ENCODE peak calls at places on chromosomes 16 and 17, in four cellular contexts. H is CD4-positive, alpha-beta T cell; E is HFFc6; J is cardiac fibroblast. A is an unnamed sample.

GRCh38 chr16:63008688-63009087 is 972.5 kb upstream of the CDH8 start:
- DNase-seq in H (no peak), E (no peak), J (no peak), A (no peak)

GRCh38 chr17:77786090-77786489 is 172.4 kb upstream of the TNRC6C start:
- DNase-seq in H (no peak), E (no peak), J (no peak), A (no peak)

GRCh38 chr17:17103160-17103559 is 60.9 kb downstream of the MPRIP start:
- DNase-seq in H (no peak), E (no peak), J (no peak), A (no peak)

GRCh38 chr17:35709874-35710273 is 21.6 kb upstream of the RASL10B start:
- DNase-seq in H (no peak), E (no peak), J (peak; percentile 31), A (no peak)

GRCh38 chr17:40448213-40448638 is 5.0 kb downstream of the IGFBP4 start:
- DNase-seq in H (no peak), E (no peak), J (peak; percentile 34), A (no peak)

GRCh38 chr16:84034516-84034915 is 8.1 kb downstream of the SLC38A8 start:
- DNase-seq in H (no peak), E (no peak), J (no peak), A (no peak)

GRCh38 chr16:76787394-76787793 is 403.6 kb upstream of the MON1B start:
- DNase-seq in H (no peak), E (no peak), J (peak; percentile 3), A (no peak)

GRCh38 chr16:1572664-1573063 is 39.2 kb downstream of the TMEM204 start:
- DNase-seq in H (no peak), E (no peak), J (no peak), A (no peak)

GRCh38 chr17:29687601-29688000 is 64.9 kb upstream of the CORO6 start:
- DNase-seq in H (no peak), E (no peak), J (no peak), A (no peak)

GRCh38 chr17:64786337-64786736 is 124.2 kb upstream of the SMURF2 start:
- DNase-seq in H (no peak), E (no peak), J (no peak), A (no peak)

GRCh38 chr17:32483451-32484019 is 3.3 kb upstream of the CDK5R1 start:
- DNase-seq in H (no peak), E (peak; percentile 61), J (peak; percentile 83), A (peak; percentile 30)

GRCh38 chr16:73794936-73795335 is 501.7 kb upstream of the PSMD7 start:
- DNase-seq in H (no peak), E (no peak), J (no peak), A (no peak)

GRCh38 chr16:28623172-28623711 is 13.4 kb upstream of the SULT1A1 start:
- DNase-seq in H (peak; percentile 53), E (no peak), J (no peak), A (peak; percentile 23)

GRCh38 chr17:41511130-41511529 is 5.7 kb upstream of the KRT13 start:
- DNase-seq in H (no peak), E (no peak), J (no peak), A (no peak)

GRCh38 chr16:86225905-86226371 is 284.4 kb upstream of the FOXF1 start:
- DNase-seq in H (no peak), E (no peak), J (no peak), A (no peak)

GRCh38 chr17:82214012-82214628 is 1.5 kb upstream of the CCDC57 start:
- DNase-seq in H (no peak), E (no peak), J (no peak), A (no peak)

GRCh38 chr17:44308320-44308818 is at the start of gene RUNDC3A:
- DNase-seq in H (peak; percentile 84), E (peak; percentile 25), J (peak; percentile 64), A (peak; percentile 89)

GRCh38 chr16:57478396-57479024 is 7.8 kb downstream of the DOK4 start:
- DNase-seq in H (no peak), E (no peak), J (no peak), A (no peak)

GRCh38 chr17:78499715-78500540 is 77.3 kb downstream of the DNAH17 start:
- DNase-seq in H (no peak), E (no peak), J (no peak), A (no peak)

GRCh38 chr17:33302394-33302793 is 9.3 kb upstream of the ASIC2 start:
- DNase-seq in H (no peak), E (no peak), J (no peak), A (no peak)

GRCh38 chr17:27457731-27458523 is 1.7 kb downstream of the KSR1 start:
- DNase-seq in H (no peak), E (no peak), J (peak; percentile 36), A (no peak)

GRCh38 chr17:80279895-80280294 is 19.2 kb downstream of the RNF213 start:
- DNase-seq in H (no peak), E (no peak), J (peak; percentile 89), A (no peak)

GRCh38 chr17:72587773-72588511 is 467.1 kb downstream of the SOX9 start:
- DNase-seq in H (no peak), E (no peak), J (peak; percentile 68), A (no peak)

GRCh38 chr16:82630688-82631087 is 3.9 kb downstream of the CDH13 start:
- DNase-seq in H (no peak), E (peak; percentile 28), J (peak; percentile 57), A (no peak)

GRCh38 chr17:7881655-7882054 is 6.9 kb upstream of the CHD3 start:
- DNase-seq in H (no peak), E (no peak), J (no peak), A (no peak)

GRCh38 chr16:87946596-87947350 is 4.5 kb upstream of the BANP start:
- DNase-seq in H (no peak), E (no peak), J (no peak), A (no peak)

GRCh38 chr16:85625485-85626117 is 12.5 kb downstream of the GSE1 start:
- DNase-seq in H (no peak), E (no peak), J (no peak), A (no peak)

GRCh38 chr17:22221344-22221743 is 529.0 kb downstream of the KCNJ18 start:
- DNase-seq in H (no peak), E (no peak), J (no peak), A (no peak)

GRCh38 chr17:18850679-18851078 is 7.3 kb upstream of the PRPSAP2 start:
- DNase-seq in H (no peak), E (no peak), J (no peak), A (no peak)

GRCh38 chr17:65523853-65524664 is 37.4 kb downstream of the AXIN2 start:
- DNase-seq in H (no peak), E (no peak), J (no peak), A (no peak)

GRCh38 chr17:4009164-4009785 is 45.0 kb upstream of the ATP2A3 start:
- DNase-seq in H (no peak), E (no peak), J (no peak), A (no peak)

GRCh38 chr16:46972971-46973456 is 460 bp downstream of the DNAJA2 start:
- DNase-seq in H (peak; percentile 14), E (no peak), J (peak; percentile 23), A (peak; percentile 53)

GRCh38 chr16:46973457-46974324 is at the start of gene DNAJA2:
- DNase-seq in H (peak; percentile 92), E (peak; percentile 78), J (peak; percentile 87), A (peak; percentile 94)

GRCh38 chr16:46975165-46975564 is 1.7 kb upstream of the DNAJA2 start:
- DNase-seq in H (no peak), E (no peak), J (no peak), A (no peak)

GRCh38 chr16:46975908-46976470 is 2.5 kb upstream of the DNAJA2 start:
- DNase-seq in H (no peak), E (no peak), J (no peak), A (no peak)

DNA sequence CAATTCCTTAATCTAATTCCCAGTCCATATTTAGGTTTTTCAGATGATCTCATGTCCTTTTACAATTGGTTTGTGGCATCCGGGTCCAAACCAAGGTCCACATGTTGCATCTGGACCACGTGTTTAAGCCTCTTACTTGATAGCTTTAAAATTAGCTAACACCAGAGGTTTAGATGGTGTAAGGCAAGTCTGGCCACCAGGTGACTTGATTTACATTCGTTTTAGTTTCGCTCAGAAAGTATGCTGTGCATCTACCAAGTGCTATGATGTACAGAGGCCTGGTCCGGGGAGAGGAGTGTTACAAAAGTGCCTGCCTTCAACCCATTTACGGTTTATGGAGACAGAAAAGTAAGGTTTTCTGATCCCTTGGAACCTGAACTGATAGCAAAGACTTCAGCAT is 878 bp upstream of the DNAJA2 start:
- DNase-seq in H (peak; percentile 10), E (no peak), J (peak; percentile 26), A (no peak)
- TF ChIP-seq CTCF in H (no peak), E (no peak), J (no peak), A (no peak)

DNA sequence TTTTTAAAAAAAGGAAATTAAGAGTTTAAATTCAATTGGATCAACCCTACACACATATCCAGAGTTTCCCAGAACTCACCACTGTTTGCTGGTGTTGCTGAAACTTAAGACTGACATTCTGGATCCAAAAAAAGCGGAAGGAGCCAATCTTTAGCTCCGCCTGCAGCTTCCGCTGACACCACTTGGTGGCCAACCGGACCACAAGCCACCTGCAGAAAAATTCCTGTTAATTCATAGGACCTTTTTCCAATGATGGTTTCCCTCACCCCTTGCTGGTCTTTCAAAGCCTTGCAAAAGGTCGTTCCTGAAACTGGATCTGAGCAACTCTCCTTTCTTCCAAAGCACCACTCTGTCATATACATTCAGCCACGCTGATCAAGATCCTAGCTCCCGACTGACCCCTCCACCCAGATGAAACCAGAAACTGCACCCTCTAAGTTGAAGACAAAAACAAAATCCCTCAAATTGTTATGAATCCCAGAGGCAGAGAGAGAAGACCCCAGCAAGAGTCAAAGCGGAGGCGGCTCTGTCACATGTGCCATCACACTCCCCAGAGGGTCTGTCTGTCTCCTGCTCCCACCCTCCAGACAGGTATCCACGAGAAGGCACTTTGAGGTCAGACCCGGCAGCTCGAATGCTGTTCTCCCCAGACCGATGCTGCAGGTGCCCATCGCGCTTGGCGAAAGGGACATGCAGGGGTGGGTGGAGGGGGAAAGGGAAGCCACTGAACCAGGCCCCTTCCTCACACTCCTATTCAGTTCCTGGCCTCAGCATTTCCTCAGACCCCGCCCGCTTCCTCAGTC is 778 bp downstream of the BLTP2 start:
- DNase-seq in H (no peak), E (peak; percentile 50), J (peak; percentile 61), A (peak; percentile 25)
- TF ChIP-seq CTCF in H (no peak), E (peak; percentile 77), J (peak; percentile 59), A (peak; percentile 16)

DNA sequence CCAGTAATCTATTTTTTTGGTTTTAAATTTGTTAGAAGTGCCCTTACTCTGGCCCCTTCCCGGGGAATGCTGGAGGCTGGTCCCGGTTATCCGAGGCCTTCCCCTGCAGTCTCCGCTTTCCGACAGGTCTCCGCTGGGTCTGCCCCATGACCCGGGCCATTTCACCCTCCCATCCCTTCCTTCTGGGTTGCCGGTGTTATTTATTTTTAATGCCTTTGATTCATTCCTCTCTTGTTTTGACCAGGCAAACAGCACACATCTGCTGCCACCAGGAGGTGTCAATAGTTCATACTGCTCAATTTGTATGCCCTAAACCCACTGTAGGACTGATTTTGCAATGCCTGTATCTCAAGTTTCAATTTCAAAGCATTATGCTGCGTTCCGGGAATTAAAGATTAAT is 113.2 kb upstream of the IRX5 start:
- DNase-seq in H (no peak), E (peak; percentile 5), J (peak; percentile 27), A (no peak)
- TF ChIP-seq CTCF in H (no peak), E (peak; percentile 43), J (peak; percentile 26), A (no peak)

GRCh38 chr16:46908540-46909372 is 24.6 kb downstream of the GPT2 start:
- DNase-seq in H (peak; percentile 50), E (peak; percentile 45), J (peak; percentile 75), A (peak; percentile 31)
- TF ChIP-seq CTCF in H (peak; percentile 89), E (peak; percentile 95), J (peak; percentile 57), A (peak; percentile 85)